ENCODE peak calls at places on chromosomes 7 and 10, in four cellular contexts. X is mammary epithelial cell, R is HFF-Myc, U is fibroblast of mammary gland. A is an unnamed sample.

GRCh38 chr7:128791121-128791967 is 424 bp upstream of the CCDC136 start:
- DNase-seq in X (peak; percentile 54), R (no peak), U (peak; percentile 30), A (peak; percentile 66)

GRCh38 chr10:103145860-103146466 is 47.1 kb downstream of the NT5C2 start:
- DNase-seq in X (peak; percentile 45), R (peak; percentile 98), U (peak; percentile 96), A (peak; percentile 91)

GRCh38 chr10:6504296-6504695 is 75.8 kb downstream of the PRKCQ start:
- DNase-seq in X (peak; percentile 60), R (no peak), U (no peak), A (peak; percentile 9)

GRCh38 chr10:35271086-35271834 is 65.0 kb upstream of the CCNY start:
- DNase-seq in X (no peak), R (no peak), U (no peak), A (no peak)

GRCh38 chr10:45425628-45426563 is 51.9 kb downstream of the ALOX5 start:
- DNase-seq in X (peak; percentile 35), R (no peak), U (peak; percentile 3), A (peak; percentile 71)

GRCh38 chr10:70379581-70380176 is 2.7 kb downstream of the LRRC20 start:
- DNase-seq in X (no peak), R (no peak), U (peak; percentile 44), A (peak; percentile 41)

GRCh38 chr10:6778992-6779701 is 199.1 kb upstream of the PRKCQ start:
- DNase-seq in X (peak; percentile 99), R (peak; percentile 84), U (peak; percentile 99), A (peak; percentile 99)

GRCh38 chr10:2023687-2024086 is 286.4 kb upstream of the ADARB2 start:
- DNase-seq in X (no peak), R (no peak), U (no peak), A (no peak)

GRCh38 chr10:71545001-71545400 is 148.3 kb downstream of the CDH23 start:
- DNase-seq in X (no peak), R (no peak), U (no peak), A (no peak)

GRCh38 chr7:127158659-127159058 is 94.1 kb downstream of the GRM8 start:
- DNase-seq in X (peak; percentile 3), R (no peak), U (no peak), A (peak; percentile 31)
- TF ChIP-seq CTCF in X (peak; percentile 40), R (no peak), U (peak; percentile 18), A (peak; percentile 35)

DNA sequence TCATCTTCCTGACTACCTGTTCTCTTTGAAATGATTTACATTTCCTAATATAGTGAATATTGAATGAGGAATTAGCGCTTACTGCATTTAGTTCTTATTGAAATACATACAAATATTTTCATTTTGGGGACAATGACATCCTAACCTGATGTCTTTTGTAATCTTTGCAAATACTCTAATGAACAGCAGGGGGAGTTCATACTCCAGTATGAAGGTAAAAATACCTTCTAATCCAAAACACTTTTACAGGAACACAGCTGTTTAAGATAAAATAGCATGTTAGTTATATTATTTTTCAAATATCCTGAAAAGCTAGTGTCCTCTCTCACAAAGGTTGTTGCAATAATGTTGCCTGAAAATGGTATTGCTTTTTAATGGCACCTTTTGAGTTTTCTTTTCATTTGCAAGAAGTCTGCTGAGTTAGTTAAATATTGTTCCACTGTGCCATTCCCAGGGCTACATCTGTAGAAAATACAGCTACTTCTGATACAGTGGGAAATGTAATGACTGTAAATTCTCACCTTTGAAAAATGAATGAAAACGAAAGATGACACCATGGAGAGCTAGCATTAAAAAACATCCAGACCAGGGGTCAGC is 400.0 kb downstream of the PHF14 start:
- DNase-seq in X (peak; percentile 3), R (no peak), U (peak; percentile 18), A (peak; percentile 33)
- TF ChIP-seq CTCF in X (peak; percentile 62), R (peak; percentile 36), U (peak; percentile 52), A (peak; percentile 45)

DNA sequence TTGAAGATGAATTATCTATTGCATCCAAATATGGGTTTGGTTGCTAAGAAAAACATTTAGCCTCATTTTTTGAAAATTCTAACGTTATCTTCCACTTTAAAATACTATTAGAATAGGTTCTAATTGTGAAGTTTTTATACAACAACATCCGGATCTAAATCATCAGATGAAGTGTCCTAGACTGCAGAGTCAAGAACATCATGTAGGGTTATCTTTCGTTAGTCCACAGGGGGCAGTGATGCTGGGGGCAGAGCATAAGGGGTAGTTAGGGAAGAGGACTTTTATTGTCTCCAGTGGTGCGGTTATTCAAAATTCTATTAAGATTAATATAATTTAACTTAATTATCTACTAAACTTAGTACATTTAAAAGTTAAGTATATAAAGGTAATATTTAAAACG is 990.6 kb upstream of the PHF14 start:
- DNase-seq in X (no peak), R (no peak), U (no peak), A (no peak)
- TF ChIP-seq CTCF in X (no peak), R (no peak), U (no peak), A (no peak)

GRCh38 chr7:77349141-77349540 is 67.0 kb downstream of the GSAP start:
- DNase-seq in X (no peak), R (no peak), U (no peak), A (no peak)

GRCh38 chr7:77351539-77352004 is 64.6 kb downstream of the GSAP start:
- DNase-seq in X (no peak), R (no peak), U (no peak), A (no peak)

GRCh38 chr7:77352688-77353406 is 63.3 kb downstream of the GSAP start:
- DNase-seq in X (peak; percentile 64), R (no peak), U (no peak), A (no peak)

GRCh38 chr7:77346441-77346840 is 69.7 kb downstream of the GSAP start:
- DNase-seq in X (no peak), R (no peak), U (no peak), A (no peak)

DNA sequence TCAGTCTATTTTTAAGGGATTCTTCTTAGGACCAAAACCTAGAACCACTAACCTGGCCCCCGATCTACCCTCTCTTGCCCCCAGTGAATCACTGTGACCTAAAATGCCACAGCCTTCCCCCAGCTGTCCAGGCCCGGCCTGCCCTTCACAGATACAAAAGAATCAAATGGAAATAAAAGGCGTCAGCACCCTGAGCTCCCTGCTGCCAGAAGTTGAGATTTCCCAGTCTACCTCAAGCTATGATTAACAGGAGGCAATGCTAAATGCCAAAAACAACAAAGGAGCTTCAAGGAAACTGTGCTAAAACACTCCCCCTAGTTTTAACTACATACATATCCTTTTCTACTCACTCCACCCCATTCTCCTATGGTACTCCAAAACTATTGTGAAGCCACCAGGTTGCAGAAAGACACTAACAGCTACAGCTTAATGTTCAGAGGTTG is 67.8 kb downstream of the GSAP start:
- DNase-seq in X (peak; percentile 73), R (no peak), U (peak; percentile 93), A (peak; percentile 88)
- TF ChIP-seq CTCF in X (no peak), R (no peak), U (peak; percentile 20), A (no peak)

GRCh38 chr10:33484787-33485186 is 150.3 kb upstream of the NRP1 start:
- DNase-seq in X (no peak), R (no peak), U (peak; percentile 83), A (peak; percentile 76)

GRCh38 chr10:33483124-33483794 is 148.8 kb upstream of the NRP1 start:
- DNase-seq in X (no peak), R (no peak), U (no peak), A (no peak)

GRCh38 chr10:33485276-33485675 is 150.8 kb upstream of the NRP1 start:
- DNase-seq in X (no peak), R (no peak), U (no peak), A (no peak)

GRCh38 chr10:33489606-33490176 is 155.2 kb upstream of the NRP1 start:
- DNase-seq in X (no peak), R (no peak), U (peak; percentile 40), A (no peak)

GRCh38 chr10:33487014-33487776 is 152.7 kb upstream of the NRP1 start:
- DNase-seq in X (no peak), R (no peak), U (peak; percentile 21), A (no peak)
- TF ChIP-seq CTCF in X (peak; percentile 25), R (peak; percentile 23), U (peak; percentile 15), A (no peak)

GRCh38 chr10:15460661-15461060 is 89.6 kb upstream of the FAM171A1 start:
- DNase-seq in X (no peak), R (no peak), U (peak; percentile 31), A (no peak)

GRCh38 chr10:15457382-15457781 is 86.3 kb upstream of the FAM171A1 start:
- DNase-seq in X (no peak), R (no peak), U (no peak), A (no peak)

GRCh38 chr10:15462253-15462885 is 91.3 kb upstream of the FAM171A1 start:
- DNase-seq in X (no peak), R (no peak), U (peak; percentile 34), A (no peak)

GRCh38 chr10:15459218-15459617 is 88.1 kb upstream of the FAM171A1 start:
- DNase-seq in X (no peak), R (no peak), U (no peak), A (no peak)

DNA sequence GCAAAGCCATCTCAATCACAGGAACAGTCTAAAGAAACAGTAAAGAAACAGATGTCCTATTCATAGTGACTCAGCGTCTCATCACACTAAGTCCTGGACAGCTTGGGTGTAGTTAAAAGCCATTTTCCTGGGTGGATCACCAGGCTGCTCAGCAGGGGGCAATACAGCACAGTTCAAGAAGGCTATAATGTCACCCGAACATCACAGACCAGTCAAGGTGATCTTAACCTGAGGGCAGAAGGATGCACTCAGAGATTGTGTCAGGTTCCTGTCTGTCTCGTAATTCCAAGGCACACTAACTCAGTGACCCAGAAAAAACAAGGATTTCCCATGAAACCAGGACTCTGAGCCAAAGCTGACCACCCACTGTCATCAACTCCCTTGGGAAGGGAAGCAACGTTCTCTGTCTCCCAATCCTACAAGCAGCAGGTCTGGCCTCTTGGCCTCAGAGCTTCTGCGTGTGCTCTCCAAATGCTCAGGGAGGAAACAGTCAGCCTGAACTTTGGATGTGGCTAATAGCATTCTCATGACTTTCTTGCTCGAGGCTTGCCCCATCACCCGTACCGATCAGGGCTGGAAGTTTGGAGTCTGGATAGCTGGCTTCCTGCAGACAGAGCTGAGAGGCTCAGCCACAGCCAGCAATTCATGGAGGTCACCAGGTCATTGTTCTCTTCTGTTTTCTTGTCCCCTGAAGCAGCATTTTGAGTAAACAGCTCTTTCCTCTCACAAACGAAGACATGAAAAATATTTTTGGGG is 90.4 kb upstream of the FAM171A1 start:
- DNase-seq in X (peak; percentile 9), R (peak; percentile 74), U (peak; percentile 91), A (peak; percentile 26)
- TF ChIP-seq CTCF in X (peak; percentile 30), R (peak; percentile 63), U (peak; percentile 64), A (no peak)

A was measured in MCF 10A.